ENCODE peak calls at places on chromosomes 5 and 9, in six cellular contexts. Y is colonic mucosa; H is CD8-positive, alpha-beta T cell; L is A172; O is D341Med; Q is psoas muscle. B is an unnamed sample.

GRCh38 chr9:109905472-109905871 is 125.5 kb downstream of the PALM2AKAP2 start:
- DNase-seq in Y (no peak), H (no peak), L (no peak), O (no peak), Q (no peak), B (no peak)

GRCh38 chr9:15206949-15207696 is 99.9 kb downstream of the TTC39B start:
- DNase-seq in Y (no peak), H (no peak), L (no peak), O (no peak), Q (no peak), B (no peak)

GRCh38 chr9:126475933-126476555 is 137.7 kb upstream of the LMX1B start:
- DNase-seq in Y (no peak), H (no peak), L (no peak), O (no peak), Q (no peak), B (no peak)

GRCh38 chr9:78932849-78933627 is 636.1 kb downstream of the PSAT1 start:
- DNase-seq in Y (no peak), H (no peak), L (peak; percentile 96), O (no peak), Q (no peak), B (no peak)

GRCh38 chr5:173028811-173029327 is 27.3 kb upstream of the CREBRF start:
- DNase-seq in Y (no peak), H (no peak), L (no peak), O (no peak), Q (no peak), B (no peak)

GRCh38 chr5:151094054-151094858 is 13.4 kb upstream of the TNIP1 start:
- DNase-seq in Y (peak; percentile 74), H (peak; percentile 27), L (peak; percentile 83), O (no peak), Q (no peak), B (no peak)

GRCh38 chr5:59506285-59506877 is 387.1 kb downstream of the PDE4D start:
- DNase-seq in Y (no peak), H (no peak), L (peak; percentile 26), O (no peak), Q (no peak), B (no peak)

GRCh38 chr5:168022761-168023160 is 268.7 kb upstream of the WWC1 start:
- DNase-seq in Y (no peak), H (no peak), L (no peak), O (no peak), Q (no peak), B (no peak)

GRCh38 chr5:52580921-52581320 is 206.8 kb upstream of the ITGA1 start:
- DNase-seq in Y (no peak), H (no peak), L (peak; percentile 38), O (no peak), Q (no peak), B (no peak)

GRCh38 chr9:107067715-107068416 is 204.9 kb downstream of the ZNF462 start:
- DNase-seq in Y (peak; percentile 80), H (no peak), L (no peak), O (no peak), Q (no peak), B (no peak)

GRCh38 chr5:94715843-94716242 is 97.4 kb downstream of the SLF1 start:
- DNase-seq in Y (no peak), H (no peak), L (no peak), O (no peak), Q (no peak), B (no peak)

GRCh38 chr5:128021411-128021810 is 62.2 kb upstream of the SLC12A2 start:
- DNase-seq in Y (no peak), H (no peak), L (no peak), O (no peak), Q (no peak), B (no peak)

GRCh38 chr9:23779220-23779619 is 46.8 kb downstream of the ELAVL2 start:
- DNase-seq in Y (peak; percentile 45), H (no peak), L (peak; percentile 36), O (no peak), Q (no peak), B (no peak)

GRCh38 chr5:124847907-124848306 is 101.5 kb upstream of the ZNF608 start:
- DNase-seq in Y (no peak), H (no peak), L (no peak), O (no peak), Q (no peak), B (no peak)

GRCh38 chr5:175836741-175837729 is 34.3 kb upstream of the CPLX2 start:
- DNase-seq in Y (no peak), H (no peak), L (no peak), O (peak; percentile 85), Q (no peak), B (no peak)

GRCh38 chr5:95216136-95216955 is 68.5 kb downstream of the MCTP1 start:
- DNase-seq in Y (no peak), H (no peak), L (no peak), O (no peak), Q (no peak), B (no peak)